ENCODE peak calls at places on chromosome 22, in six cellular contexts. J is uterus, S is IMR-90, A is upper lobe of left lung, I is body of pancreas, N is transverse colon. P is an unnamed sample.

GRCh38 chr22:44573451-44573850 is 75.4 kb upstream of the RTL6 start:
- DNase-seq in J (no peak), S (no peak), A (no peak), I (no peak), N (no peak), P (no peak)

GRCh38 chr22:32204856-32205722 is at the start of gene RFPL2:
- DNase-seq in J (no peak), S (peak), A (peak), I (peak), N (peak), P (peak)

GRCh38 chr22:46846154-46846831 is 83.8 kb downstream of the TBC1D22A start:
- DNase-seq in J (no peak), S (peak), A (no peak), I (no peak), N (no peak), P (no peak)

GRCh38 chr22:30253205-30253852 is 6.8 kb upstream of the LIF start:
- DNase-seq in J (peak), S (peak), A (no peak), I (peak), N (peak), P (no peak)

GRCh38 chr22:50270302-50271010 is at the start of gene MAPK11:
- DNase-seq in J (peak), S (peak), A (peak), I (peak), N (peak), P (peak)

GRCh38 chr22:22944268-22944985 is 56.8 kb downstream of the IGLL5 start:
- DNase-seq in J (no peak), S (no peak), A (no peak), I (no peak), N (peak), P (peak)

GRCh38 chr22:23404689-23405365 is 175.3 kb downstream of the IGLL1 start:
- DNase-seq in J (no peak), S (peak), A (no peak), I (peak), N (no peak), P (peak)

GRCh38 chr22:24807284-24807950 is 1.4 kb downstream of the SGSM1 start:
- DNase-seq in J (peak), S (no peak), A (no peak), I (peak), N (peak), P (peak)

GRCh38 chr22:24423519-24424000 is 3.8 kb upstream of the ADORA2A start:
- DNase-seq in J (no peak), S (no peak), A (peak), I (peak), N (peak), P (peak)

GRCh38 chr22:42635531-42635930 is 4.9 kb downstream of the ATP5MGL start:
- DNase-seq in J (peak), S (peak), A (peak), I (no peak), N (peak), P (peak)

GRCh38 chr22:23107487-23108323 is 34.1 kb downstream of the RSPH14 start:
- DNase-seq in J (no peak), S (no peak), A (no peak), I (no peak), N (peak), P (no peak)

GRCh38 chr22:17483670-17484372 is 79.5 kb upstream of the SLC25A18 start:
- DNase-seq in J (no peak), S (no peak), A (no peak), I (no peak), N (no peak), P (no peak)

GRCh38 chr22:44200855-44201550 is 20.3 kb downstream of the PARVG start:
- DNase-seq in J (no peak), S (no peak), A (no peak), I (no peak), N (no peak), P (no peak)

GRCh38 chr22:21771631-21771976 is 36.0 kb upstream of the YPEL1 start:
- DNase-seq in J (no peak), S (no peak), A (peak), I (no peak), N (no peak), P (no peak)

GRCh38 chr22:41935015-41935908 is 8.7 kb upstream of the TNFRSF13C start:
- DNase-seq in J (no peak), S (no peak), A (no peak), I (no peak), N (no peak), P (no peak)

GRCh38 chr22:48855593-48856307 is 971.9 kb downstream of the BRD1 start:
- DNase-seq in J (no peak), S (no peak), A (no peak), I (no peak), N (no peak), P (no peak)

GRCh38 chr22:20494978-20495860 is at the start of gene KLHL22:
- DNase-seq in J (peak), S (peak), A (peak), I (peak), N (peak), P (peak)

GRCh38 chr22:23557036-23557435 is 23.1 kb downstream of the IGLL1 start:
- DNase-seq in J (no peak), S (no peak), A (no peak), I (no peak), N (no peak), P (no peak)

GRCh38 chr22:42645938-42646568 is 3.1 kb downstream of the CYB5R3 start:
- DNase-seq in J (no peak), S (no peak), A (peak), I (peak), N (peak), P (no peak)

GRCh38 chr22:32693102-32693501 is 108.4 kb upstream of the TIMP3 start:
- DNase-seq in J (no peak), S (no peak), A (no peak), I (no peak), N (no peak), P (no peak)

GRCh38 chr22:27988704-27989103 is 69.6 kb upstream of the PITPNB start:
- DNase-seq in J (no peak), S (no peak), A (no peak), I (no peak), N (no peak), P (no peak)

GRCh38 chr22:49018601-49019000 is 809.1 kb downstream of the BRD1 start:
- DNase-seq in J (peak), S (no peak), A (peak), I (no peak), N (no peak), P (no peak)

GRCh38 chr22:39152024-39152510 is 413 bp downstream of the CBX7 start:
- DNase-seq in J (no peak), S (no peak), A (no peak), I (no peak), N (no peak), P (no peak)
- H3K27ac ChIP-seq in J (peak), S (peak), A (peak), I (peak), N (peak), P (peak)

GRCh38 chr22:26642465-26643367 is 14.7 kb upstream of the MIAT start:
- DNase-seq in J (no peak), S (no peak), A (peak), I (no peak), N (peak), P (peak)
- TF ChIP-seq POLR2A in J (no peak), S (no peak), A (no peak), I (no peak), N (no peak), P (no peak)

GRCh38 chr22:37817705-37818311 is 5.4 kb upstream of the GALR3 start:
- DNase-seq in J (peak), S (peak), A (peak), I (peak), N (peak), P (peak)

GRCh38 chr22:37819100-37819433 is 4.1 kb upstream of the GALR3 start:
- DNase-seq in J (no peak), S (no peak), A (no peak), I (no peak), N (no peak), P (no peak)

GRCh38 chr22:37820350-37820749 is 2.8 kb upstream of the GALR3 start:
- DNase-seq in J (no peak), S (no peak), A (no peak), I (no peak), N (no peak), P (no peak)

GRCh38 chr22:37816543-37817180 is 6.5 kb upstream of the GALR3 start:
- DNase-seq in J (no peak), S (no peak), A (no peak), I (no peak), N (no peak), P (no peak)

GRCh38 chr22:37818397-37819099 is 4.6 kb upstream of the GALR3 start:
- DNase-seq in J (peak), S (peak), A (peak), I (peak), N (peak), P (peak)
- H3K27ac ChIP-seq in J (no peak), S (no peak), A (no peak), I (peak), N (no peak), P (peak)

GRCh38 chr22:38318792-38319773 is 1.9 kb upstream of the CSNK1E start:
- DNase-seq in J (no peak), S (no peak), A (no peak), I (no peak), N (no peak), P (no peak)

GRCh38 chr22:38316340-38317236 is 645 bp downstream of the CSNK1E start:
- DNase-seq in J (peak), S (peak), A (peak), I (peak), N (peak), P (peak)

GRCh38 chr22:38317995-38318715 is 922 bp upstream of the CSNK1E start:
- DNase-seq in J (peak), S (peak), A (peak), I (peak), N (peak), P (peak)

GRCh38 chr22:38315801-38316339 is 1.4 kb downstream of the CSNK1E start:
- DNase-seq in J (no peak), S (no peak), A (no peak), I (no peak), N (no peak), P (no peak)

GRCh38 chr22:38317237-38317994 is at the start of gene CSNK1E:
- DNase-seq in J (peak), S (peak), A (peak), I (peak), N (peak), P (peak)
- TF ChIP-seq POLR2A in J (peak), S (no peak), A (no peak), I (no peak), N (no peak), P (no peak)

DNA sequence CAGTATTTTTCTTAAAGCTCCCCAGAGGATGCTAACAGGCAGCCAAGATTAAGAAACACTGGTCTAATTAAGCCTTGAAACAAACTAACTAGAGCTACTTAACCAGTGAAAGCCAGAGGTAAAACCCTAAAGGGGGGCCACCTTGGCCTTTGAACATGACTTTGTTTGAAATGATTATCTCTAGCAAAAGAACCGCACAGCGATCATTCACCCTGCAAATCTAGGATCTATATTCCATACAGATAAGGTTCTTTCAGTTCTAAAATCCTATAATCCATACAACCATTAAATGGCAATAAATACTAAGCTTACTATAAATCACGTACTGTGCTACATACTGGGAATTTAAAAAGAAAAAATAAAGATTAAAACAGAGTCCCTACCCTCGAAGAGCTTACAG is 40.6 kb downstream of the RBFOX2 start:
- DNase-seq in J (no peak), S (no peak), A (no peak), I (no peak), N (no peak), P (no peak)
- H3K27ac ChIP-seq in J (no peak), S (no peak), A (no peak), I (no peak), N (no peak), P (no peak)

P was measured in adrenal gland.